ENCODE peak calls at places on chromosomes 1 and 21, in eight cellular contexts. W, A, Q, Y, X, I, V and N are unnamed samples.

GRCh38 chr1:113946112-113946511 is 17.0 kb downstream of the HIPK1 start:
- DNase-seq in Q (no peak), Y (no peak), X (no peak), V (no peak), A (no peak), I (no peak), W (no peak), N (no peak)

GRCh38 chr1:208209896-208210589 is 34.1 kb downstream of the PLXNA2 start:
- DNase-seq in W (no peak), V (no peak), Y (no peak), I (no peak), Q (no peak), A (no peak), X (no peak), N (no peak)

GRCh38 chr1:70392626-70393025 is 18.4 kb upstream of the CTH start:
- DNase-seq in V (no peak), I (no peak), Y (no peak), X (no peak), A (no peak), Q (no peak), W (no peak), N (no peak)

GRCh38 chr1:25523512-25523911 is 19.9 kb upstream of the LDLRAP1 start:
- DNase-seq in Y (peak), X (peak), Q (no peak), W (peak), I (peak), V (no peak), A (peak), N (no peak)

GRCh38 chr1:183764981-183765380 is 39.9 kb upstream of the RGL1 start:
- DNase-seq in X (no peak), A (no peak), V (no peak), Q (no peak), Y (no peak), W (no peak), I (no peak), N (no peak)

GRCh38 chr1:19814681-19815503 is at the start of gene RNF186:
- DNase-seq in V (no peak), X (no peak), Q (no peak), Y (no peak), I (no peak), W (no peak), A (no peak), N (no peak)

GRCh38 chr1:15062479-15063099 is 91.0 kb upstream of the TMEM51 start:
- DNase-seq in V (no peak), W (no peak), A (no peak), Q (no peak), X (no peak), Y (peak), I (no peak), N (no peak)

GRCh38 chr1:50278961-50279360 is 144.3 kb downstream of the DMRTA2 start:
- DNase-seq in W (no peak), A (no peak), Q (no peak), Y (no peak), V (no peak), I (no peak), X (no peak), N (no peak)

GRCh38 chr21:29175408-29176147 is 45.1 kb downstream of the MAP3K7CL start:
- DNase-seq in I (peak), X (peak), A (peak), V (no peak), W (no peak), Q (peak), Y (no peak), N (no peak)

GRCh38 chr1:28602536-28603439 is 10.7 kb downstream of the RAB42 start:
- DNase-seq in Q (peak), A (peak), I (peak), Y (peak), X (peak), W (peak), V (no peak), N (peak)

GRCh38 chr1:5951846-5952410 is 40.3 kb downstream of the NPHP4 start:
- DNase-seq in V (peak), Q (no peak), A (no peak), I (no peak), Y (peak), W (no peak), X (no peak), N (no peak)

GRCh38 chr1:89854140-89854539 is 33.3 kb downstream of the LRRC8D start:
- DNase-seq in V (no peak), I (no peak), W (no peak), A (no peak), Y (no peak), X (no peak), Q (no peak), N (no peak)

GRCh38 chr1:154186177-154186576 is 5.7 kb downstream of the TPM3 start:
- DNase-seq in Y (peak), X (peak), W (peak), Q (no peak), V (no peak), I (peak), A (peak), N (no peak)

GRCh38 chr1:185260611-185261010 is 56.4 kb downstream of the IVNS1ABP start:
- DNase-seq in V (no peak), Y (no peak), Q (no peak), A (no peak), W (no peak), X (no peak), I (no peak), N (no peak)

GRCh38 chr1:197199923-197200467 is 53.5 kb upstream of the ASPM start:
- DNase-seq in X (no peak), Y (no peak), Q (no peak), A (peak), I (peak), V (no peak), W (peak), N (no peak)

GRCh38 chr1:156602557-156602993 is 1.3 kb upstream of the GPATCH4 start:
- DNase-seq in W (no peak), V (no peak), X (no peak), Q (no peak), A (no peak), I (peak), Y (no peak), N (no peak)

GRCh38 chr1:244163861-244164562 is 112.9 kb downstream of the ZBTB18 start:
- DNase-seq in Q (peak), W (peak), V (no peak), Y (peak), A (peak), I (peak), X (peak), N (peak)

GRCh38 chr1:180382326-180383115 is 119.9 kb downstream of the ACBD6 start:
- DNase-seq in W (no peak), A (peak), I (peak), Y (no peak), Q (no peak), X (peak), V (no peak), N (no peak)

GRCh38 chr1:14715266-14715665 is 116.8 kb downstream of the KAZN start:
- DNase-seq in A (no peak), X (no peak), W (no peak), V (no peak), Y (no peak), Q (no peak), I (no peak), N (no peak)

GRCh38 chr21:39103689-39104088 is 79.6 kb downstream of the PSMG1 start:
- DNase-seq in Q (no peak), I (no peak), X (no peak), W (no peak), Y (peak), A (peak), V (peak), N (no peak)

GRCh38 chr21:38486221-38486620 is 12.1 kb downstream of the ERG start:
- DNase-seq in W (no peak), Y (no peak), I (peak), V (no peak), X (peak), A (peak), Q (no peak), N (peak)

GRCh38 chr1:36530791-36531190 is 48.1 kb upstream of the CSF3R start:
- DNase-seq in Q (no peak), V (peak), Y (no peak), A (no peak), I (no peak), X (no peak), W (no peak), N (no peak)

GRCh38 chr1:21617126-21617738 is 51.9 kb downstream of the RAP1GAP start:
- DNase-seq in Y (no peak), X (no peak), I (no peak), Q (no peak), W (no peak), A (no peak), V (no peak), N (no peak)

GRCh38 chr1:201692307-201693018 is 136.5 kb upstream of the IPO9 start:
- DNase-seq in V (no peak), Y (no peak), X (no peak), I (no peak), Q (no peak), W (no peak), A (no peak), N (no peak)

GRCh38 chr1:30675761-30676160 is 47.6 kb downstream of the MATN1 start:
- DNase-seq in Y (no peak), A (peak), W (no peak), V (no peak), X (no peak), Q (peak), I (peak), N (no peak)

GRCh38 chr1:100134872-100135271 is 1.9 kb downstream of the TRMT13 start:
- DNase-seq in Y (no peak), I (peak), V (no peak), Q (no peak), A (peak), X (peak), W (no peak), N (no peak)

GRCh38 chr1:185483217-185483616 is 166.2 kb upstream of the IVNS1ABP start:
- DNase-seq in I (no peak), X (no peak), A (no peak), Q (no peak), Y (no peak), W (no peak), V (no peak), N (no peak)

GRCh38 chr1:226577401-226578180 is 29.0 kb downstream of the STUM start:
- DNase-seq in X (no peak), I (no peak), A (no peak), Y (no peak), W (no peak), V (no peak), Q (no peak), N (no peak)

GRCh38 chr21:32340863-32341848 is 42.5 kb downstream of the MRAP start:
- DNase-seq in W (no peak), I (no peak), X (no peak), V (no peak), A (no peak), Y (peak), Q (no peak), N (no peak)

GRCh38 chr21:34774750-34775149 is 106.0 kb downstream of the CLIC6 start:
- DNase-seq in I (no peak), Q (no peak), X (no peak), Y (no peak), W (no peak), A (no peak), V (no peak), N (no peak)

GRCh38 chr1:231395051-231395995 is 26.8 kb downstream of the EGLN1 start:
- DNase-seq in I (peak), A (peak), X (peak), V (no peak), Q (peak), Y (no peak), W (peak), N (peak)

GRCh38 chr1:71919812-71920509 is 362.4 kb downstream of the NEGR1 start:
- DNase-seq in I (no peak), A (no peak), Y (peak), X (no peak), V (no peak), W (no peak), Q (no peak), N (no peak)

GRCh38 chr1:40438391-40439015 is 11.8 kb upstream of the ZFP69B start:
- DNase-seq in I (peak), Q (no peak), V (no peak), X (peak), W (peak), Y (peak), A (peak), N (no peak)

GRCh38 chr1:182262425-182262824 is 129.2 kb downstream of the GLUL start:
- DNase-seq in I (no peak), X (no peak), V (no peak), A (no peak), Q (no peak), Y (no peak), W (peak), N (no peak)

GRCh38 chr1:180925471-180926051 is 12.9 kb downstream of the KIAA1614 start:
- DNase-seq in X (no peak), W (no peak), A (no peak), Y (no peak), I (no peak), V (no peak), Q (no peak), N (no peak)

GRCh38 chr1:33577663-33578062 is 105.2 kb downstream of the ZSCAN20 start:
- DNase-seq in X (no peak), A (no peak), Q (no peak), I (no peak), V (no peak), Y (no peak), W (no peak), N (no peak)

GRCh38 chr1:33578557-33579448 is 106.4 kb downstream of the ZSCAN20 start:
- DNase-seq in Q (no peak), X (no peak), Y (no peak), V (no peak), I (no peak), A (no peak), W (no peak), N (no peak)

GRCh38 chr1:33575324-33575879 is 103.0 kb downstream of the ZSCAN20 start:
- DNase-seq in Y (no peak), W (peak), Q (no peak), A (no peak), V (no peak), I (no peak), X (no peak), N (no peak)

GRCh38 chr1:33572387-33572786 is 99.9 kb downstream of the ZSCAN20 start:
- DNase-seq in X (no peak), Q (no peak), W (no peak), Y (no peak), I (no peak), A (no peak), V (no peak), N (no peak)

DNA sequence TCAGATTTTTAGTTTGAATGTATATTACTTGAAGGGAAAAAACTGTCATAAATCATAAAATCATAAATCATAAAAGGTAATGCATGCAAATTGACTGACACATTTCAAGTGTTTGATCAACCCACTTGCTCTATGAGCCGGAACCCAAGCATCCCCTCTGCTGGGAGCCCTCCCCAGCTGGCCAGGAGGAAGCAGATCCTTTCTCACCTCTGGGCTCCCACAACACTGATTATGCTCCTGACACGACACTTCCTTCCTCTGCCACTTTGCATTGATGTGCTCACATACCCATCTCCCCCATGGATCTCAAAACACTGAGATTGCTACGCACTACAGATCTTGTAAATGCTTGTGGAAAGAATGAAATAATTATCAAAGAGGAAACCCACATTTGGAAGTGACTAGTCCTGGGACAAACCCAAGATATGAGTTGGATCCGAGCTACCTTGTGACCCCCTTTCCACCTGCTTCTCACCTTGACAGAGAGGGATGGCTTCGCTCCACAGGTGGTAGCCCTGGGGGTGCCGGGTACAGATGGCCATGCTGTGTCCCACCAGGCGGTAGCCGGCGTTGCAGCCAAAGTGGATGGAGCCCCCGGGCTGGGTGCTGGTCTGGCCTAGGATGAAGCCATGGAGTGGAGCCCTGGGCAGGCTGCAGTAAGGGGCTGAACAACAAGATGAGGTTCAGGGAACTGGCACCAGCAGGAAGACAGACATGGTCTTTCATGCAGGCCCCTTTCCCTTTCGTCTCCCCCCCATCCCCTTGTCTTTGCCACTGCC is 104.6 kb downstream of the ZSCAN20 start:
- DNase-seq in X (no peak), I (no peak), V (no peak), Y (peak), Q (no peak), A (no peak), W (no peak), N (no peak)
- TF ChIP-seq CTCF in X (no peak), I (no peak), V (no peak), Y (no peak), Q (no peak), A (no peak), W (no peak), N (no peak)

GRCh38 chr1:167081594-167081993 is 8.6 kb downstream of the GPA33 start:
- DNase-seq in Q (no peak), W (no peak), A (no peak), V (no peak), I (no peak), Y (no peak), X (no peak), N (no peak)
- H3K4me3 ChIP-seq in Q (no peak), W (no peak), A (no peak), V (no peak), I (no peak), Y (no peak), X (no peak), N (no peak)

DNA sequence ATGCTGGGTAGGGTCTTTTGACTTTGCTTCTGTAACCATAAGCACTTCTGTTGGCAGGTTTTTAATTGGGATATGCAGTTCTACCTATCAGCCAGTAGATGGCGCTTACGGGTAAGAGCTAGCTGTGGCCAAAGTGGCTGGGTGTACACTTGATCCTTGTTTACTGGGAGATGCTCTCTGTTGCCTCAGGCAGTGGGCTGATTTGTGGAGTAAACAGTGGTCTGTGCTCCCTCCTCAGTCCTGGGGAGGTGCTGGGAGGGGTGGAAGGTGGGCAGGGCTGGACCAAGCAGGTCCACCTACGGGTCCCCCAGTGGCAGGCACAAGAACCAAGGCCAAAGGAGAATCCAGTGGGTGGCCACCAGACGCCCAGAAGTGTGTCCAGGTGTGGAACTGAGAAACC is 43.4 kb downstream of the RALGPS2 start:
- DNase-seq in Y (peak), Q (no peak), I (peak), A (peak), X (no peak), V (no peak), W (peak), N (no peak)
- TF ChIP-seq CTCF in Y (peak), Q (peak), I (peak), A (peak), X (peak), V (peak), W (peak), N (peak)

DNA sequence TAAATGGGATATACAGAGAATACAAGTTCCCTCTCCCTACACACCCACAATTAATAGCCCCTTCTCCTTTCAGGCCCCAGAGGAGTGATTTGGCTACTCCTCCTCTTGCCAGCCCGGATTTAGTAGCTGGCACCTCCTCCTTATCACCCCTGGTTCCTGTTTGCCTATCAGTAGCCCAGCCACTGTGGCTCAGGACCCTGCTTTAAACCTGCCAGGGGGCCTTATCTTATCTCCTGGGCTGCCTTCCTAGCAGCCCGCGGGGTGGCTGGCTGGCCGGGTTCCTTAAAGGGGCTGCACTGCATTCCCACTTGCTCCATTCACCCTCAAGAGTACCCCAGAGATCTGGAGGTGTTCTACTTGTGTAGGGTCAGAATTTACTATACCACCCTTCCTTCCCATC is 70.4 kb downstream of the PLEKHA6 start:
- DNase-seq in A (no peak), W (peak), X (no peak), V (no peak), I (no peak), Y (peak), Q (no peak), N (no peak)
- H3K4me3 ChIP-seq in A (no peak), W (peak), X (no peak), V (no peak), I (no peak), Y (peak), Q (no peak), N (no peak)

DNA sequence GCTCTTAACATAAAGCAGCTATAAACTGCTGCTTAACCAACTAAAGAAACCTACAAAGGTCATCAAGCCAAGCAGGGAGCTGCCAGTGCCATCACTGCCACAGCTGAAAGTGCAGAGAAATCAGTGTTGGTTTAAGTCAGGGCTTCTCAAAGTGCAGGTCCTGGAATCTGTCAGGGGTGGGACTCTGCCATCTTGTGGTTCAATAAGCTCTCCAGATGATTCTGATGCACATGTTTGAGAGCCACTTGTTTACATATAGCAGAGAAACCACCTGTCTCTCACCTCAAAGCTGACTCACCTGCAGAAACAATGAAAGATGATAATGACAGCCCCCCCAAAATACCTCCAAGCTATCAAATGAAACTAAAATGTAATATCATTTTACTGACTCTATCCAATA is 49.3 kb downstream of the SH3GLB1 start:
- DNase-seq in X (no peak), Y (peak), W (peak), A (no peak), V (no peak), I (peak), Q (no peak), N (no peak)
- TF ChIP-seq CTCF in X (peak), Y (peak), W (no peak), A (no peak), V (no peak), I (peak), Q (peak), N (no peak)